ENCODE peak calls at places on chromosome 13, in six cellular contexts. One of them, this sample, is unnamed.

GRCh38 chr13:32622827-32623226 is 36.6 kb downstream of the PDS5B start:
- DNase-seq in astrocyte of the hippocampus: no peak
- DNase-seq in CD8-positive, alpha-beta memory T cell: no peak
- DNase-seq in renal cortical epithelial cell: no peak
- DNase-seq in ascending aorta: no peak
- DNase-seq in left cardiac atrium: no peak
- DNase-seq in this sample: no peak

GRCh38 chr13:97030705-97031452 is 36.6 kb upstream of the OXGR1 start:
- DNase-seq in renal cortical epithelial cell: peak; percentile 41
- DNase-seq in CD8-positive, alpha-beta memory T cell: no peak
- DNase-seq in astrocyte of the hippocampus: peak; percentile 59
- DNase-seq in ascending aorta: no peak
- DNase-seq in left cardiac atrium: no peak
- DNase-seq in this sample: no peak

GRCh38 chr13:112828082-112828699 is 138.4 kb downstream of the ATP11A start:
- DNase-seq in CD8-positive, alpha-beta memory T cell: no peak
- DNase-seq in left cardiac atrium: no peak
- DNase-seq in ascending aorta: no peak
- DNase-seq in astrocyte of the hippocampus: no peak
- DNase-seq in renal cortical epithelial cell: no peak
- DNase-seq in this sample: no peak

GRCh38 chr13:102191951-102192461 is 209.8 kb downstream of the FGF14 start:
- DNase-seq in left cardiac atrium: no peak
- DNase-seq in ascending aorta: no peak
- DNase-seq in CD8-positive, alpha-beta memory T cell: no peak
- DNase-seq in renal cortical epithelial cell: peak; percentile 81
- DNase-seq in astrocyte of the hippocampus: peak; percentile 54
- DNase-seq in this sample: no peak

GRCh38 chr13:95724252-95724651 is 47.3 kb downstream of the DNAJC3 start:
- DNase-seq in renal cortical epithelial cell: no peak
- DNase-seq in astrocyte of the hippocampus: no peak
- DNase-seq in CD8-positive, alpha-beta memory T cell: no peak
- DNase-seq in ascending aorta: no peak
- DNase-seq in left cardiac atrium: no peak
- DNase-seq in this sample: no peak

GRCh38 chr13:42078113-42078769 is 29.8 kb downstream of the DGKH start:
- DNase-seq in left cardiac atrium: no peak
- DNase-seq in CD8-positive, alpha-beta memory T cell: no peak
- DNase-seq in astrocyte of the hippocampus: no peak
- DNase-seq in renal cortical epithelial cell: no peak
- DNase-seq in ascending aorta: no peak
- DNase-seq in this sample: no peak

GRCh38 chr13:84037937-84038464 is 155.7 kb upstream of the SLITRK1 start:
- DNase-seq in ascending aorta: no peak
- DNase-seq in astrocyte of the hippocampus: no peak
- DNase-seq in renal cortical epithelial cell: no peak
- DNase-seq in CD8-positive, alpha-beta memory T cell: peak; percentile 2
- DNase-seq in left cardiac atrium: no peak
- DNase-seq in this sample: no peak

GRCh38 chr13:111270765-111271164 is 49.7 kb upstream of the TEX29 start:
- DNase-seq in left cardiac atrium: no peak
- DNase-seq in ascending aorta: no peak
- DNase-seq in renal cortical epithelial cell: no peak
- DNase-seq in astrocyte of the hippocampus: peak; percentile 24
- DNase-seq in CD8-positive, alpha-beta memory T cell: no peak
- DNase-seq in this sample: no peak

GRCh38 chr13:88436974-88437373 is 765.8 kb downstream of the SLITRK5 start:
- DNase-seq in left cardiac atrium: no peak
- DNase-seq in renal cortical epithelial cell: no peak
- DNase-seq in CD8-positive, alpha-beta memory T cell: no peak
- DNase-seq in ascending aorta: no peak
- DNase-seq in astrocyte of the hippocampus: no peak
- DNase-seq in this sample: no peak

GRCh38 chr13:38086721-38087120 is 217.1 kb upstream of the TRPC4 start:
- DNase-seq in astrocyte of the hippocampus: no peak
- DNase-seq in ascending aorta: no peak
- DNase-seq in left cardiac atrium: no peak
- DNase-seq in renal cortical epithelial cell: no peak
- DNase-seq in CD8-positive, alpha-beta memory T cell: no peak
- DNase-seq in this sample: no peak

GRCh38 chr13:107715496-107715895 is 499.8 kb downstream of the LIG4 start:
- DNase-seq in astrocyte of the hippocampus: no peak
- DNase-seq in renal cortical epithelial cell: no peak
- DNase-seq in CD8-positive, alpha-beta memory T cell: no peak
- DNase-seq in left cardiac atrium: no peak
- DNase-seq in ascending aorta: no peak
- DNase-seq in this sample: no peak

GRCh38 chr13:98755729-98756128 is 3.3 kb upstream of the SLC15A1 start:
- DNase-seq in renal cortical epithelial cell: no peak
- DNase-seq in astrocyte of the hippocampus: no peak
- DNase-seq in ascending aorta: no peak
- DNase-seq in CD8-positive, alpha-beta memory T cell: no peak
- DNase-seq in left cardiac atrium: no peak
- DNase-seq in this sample: no peak

GRCh38 chr13:114147803-114148520 is 15.5 kb upstream of the RASA3 start:
- DNase-seq in astrocyte of the hippocampus: no peak
- DNase-seq in CD8-positive, alpha-beta memory T cell: no peak
- DNase-seq in renal cortical epithelial cell: no peak
- DNase-seq in ascending aorta: no peak
- DNase-seq in left cardiac atrium: no peak
- DNase-seq in this sample: no peak

GRCh38 chr13:54402495-54402894 is 1373.9 kb downstream of the OLFM4 start:
- DNase-seq in ascending aorta: no peak
- DNase-seq in CD8-positive, alpha-beta memory T cell: no peak
- DNase-seq in renal cortical epithelial cell: no peak
- DNase-seq in astrocyte of the hippocampus: no peak
- DNase-seq in left cardiac atrium: no peak
- DNase-seq in this sample: no peak

GRCh38 chr13:21006141-21007005 is 55.0 kb downstream of the LATS2 start:
- DNase-seq in astrocyte of the hippocampus: no peak
- DNase-seq in renal cortical epithelial cell: no peak
- DNase-seq in left cardiac atrium: no peak
- DNase-seq in CD8-positive, alpha-beta memory T cell: no peak
- DNase-seq in ascending aorta: no peak
- DNase-seq in this sample: no peak

GRCh38 chr13:40984670-40985366 is 34.3 kb downstream of the ELF1 start:
- DNase-seq in CD8-positive, alpha-beta memory T cell: peak; percentile 58
- DNase-seq in left cardiac atrium: no peak
- DNase-seq in ascending aorta: no peak
- DNase-seq in renal cortical epithelial cell: peak; percentile 48
- DNase-seq in astrocyte of the hippocampus: no peak
- DNase-seq in this sample: no peak

GRCh38 chr13:31012285-31013024 is 80.0 kb downstream of the TEX26 start:
- DNase-seq in CD8-positive, alpha-beta memory T cell: no peak
- DNase-seq in renal cortical epithelial cell: no peak
- DNase-seq in ascending aorta: no peak
- DNase-seq in astrocyte of the hippocampus: peak; percentile 50
- DNase-seq in left cardiac atrium: no peak
- DNase-seq in this sample: no peak

GRCh38 chr13:36758345-36758744 is 60.7 kb upstream of the RFXAP start:
- DNase-seq in ascending aorta: no peak
- DNase-seq in astrocyte of the hippocampus: peak; percentile 31
- DNase-seq in renal cortical epithelial cell: no peak
- DNase-seq in left cardiac atrium: no peak
- DNase-seq in CD8-positive, alpha-beta memory T cell: no peak
- DNase-seq in this sample: no peak

GRCh38 chr13:85693889-85694511 is 105.2 kb downstream of the SLITRK6 start:
- DNase-seq in CD8-positive, alpha-beta memory T cell: no peak
- DNase-seq in renal cortical epithelial cell: no peak
- DNase-seq in ascending aorta: no peak
- DNase-seq in astrocyte of the hippocampus: peak; percentile 3
- DNase-seq in left cardiac atrium: no peak
- DNase-seq in this sample: no peak

GRCh38 chr13:100098445-100099116 is 9.7 kb downstream of the PCCA start:
- DNase-seq in CD8-positive, alpha-beta memory T cell: no peak
- DNase-seq in left cardiac atrium: no peak
- DNase-seq in renal cortical epithelial cell: peak; percentile 60
- DNase-seq in astrocyte of the hippocampus: no peak
- DNase-seq in ascending aorta: no peak
- DNase-seq in this sample: no peak

GRCh38 chr13:45242070-45242469 is 41.2 kb upstream of the KCTD4 start:
- DNase-seq in left cardiac atrium: no peak
- DNase-seq in astrocyte of the hippocampus: peak; percentile 58
- DNase-seq in ascending aorta: no peak
- DNase-seq in CD8-positive, alpha-beta memory T cell: no peak
- DNase-seq in renal cortical epithelial cell: peak; percentile 61
- DNase-seq in this sample: no peak

GRCh38 chr13:48194392-48194754 is 38.6 kb upstream of the ITM2B start:
- DNase-seq in ascending aorta: no peak
- DNase-seq in left cardiac atrium: no peak
- DNase-seq in astrocyte of the hippocampus: peak; percentile 4
- DNase-seq in CD8-positive, alpha-beta memory T cell: no peak
- DNase-seq in renal cortical epithelial cell: peak; percentile 46
- DNase-seq in this sample: no peak

GRCh38 chr13:71864981-71865857 is 1.8 kb downstream of the DACH1 start:
- DNase-seq in renal cortical epithelial cell: no peak
- DNase-seq in left cardiac atrium: peak; percentile 31
- DNase-seq in CD8-positive, alpha-beta memory T cell: no peak
- DNase-seq in astrocyte of the hippocampus: peak; percentile 64
- DNase-seq in ascending aorta: no peak
- DNase-seq in this sample: peak; percentile 52

This sample was measured in left ventricle myocardium superior.